ENCODE peak calls at places on chromosome 21, in ten cellular contexts. Y, M, S, E, I, L, R, A, B and Z are unnamed samples.
A peak's percentile ranks its signal among the peaks of the same experiment; 100 is the strongest.

GRCh38 chr21:34345892-34346291 is 17.9 kb upstream of the KCNE2 start:
- DNase-seq in Y (no peak), M (no peak), S (no peak), E (no peak), I (no peak), L (no peak), R (no peak), A (no peak), B (no peak), Z (no peak)

GRCh38 chr21:36150192-36150711 is 6.4 kb upstream of the DOP1B start:
- DNase-seq in Y (no peak), M (no peak), S (no peak), E (no peak), I (no peak), L (peak; percentile 89), R (no peak), A (no peak), B (peak; percentile 48), Z (no peak)

GRCh38 chr21:42724226-42724920 is 71.0 kb downstream of the PDE9A start:
- DNase-seq in Y (no peak), M (no peak), S (no peak), E (no peak), I (no peak), L (no peak), R (no peak), A (peak; percentile 80), B (no peak), Z (no peak)

GRCh38 chr21:39518055-39518844 is 66.5 kb downstream of the SH3BGR start:
- DNase-seq in Y (peak; percentile 60), M (peak; percentile 91), S (peak; percentile 55), E (peak; percentile 59), I (no peak), L (peak; percentile 82), R (no peak), A (peak; percentile 61), B (no peak), Z (peak; percentile 54)

GRCh38 chr21:35207322-35207721 is 158.2 kb upstream of the RUNX1 start:
- DNase-seq in Y (no peak), M (no peak), S (no peak), E (no peak), I (no peak), L (no peak), R (no peak), A (no peak), B (no peak), Z (no peak)

GRCh38 chr21:33762798-33763572 is 120.7 kb downstream of the ITSN1 start:
- DNase-seq in Y (no peak), M (no peak), S (no peak), E (no peak), I (no peak), L (no peak), R (no peak), A (no peak), B (no peak), Z (no peak)

GRCh38 chr21:37407719-37408455 is 41.3 kb downstream of the DYRK1A start:
- DNase-seq in Y (no peak), M (no peak), S (no peak), E (no peak), I (no peak), L (no peak), R (no peak), A (no peak), B (no peak), Z (no peak)

GRCh38 chr21:36436829-36437744 is 42.8 kb downstream of the CLDN14 start:
- DNase-seq in Y (no peak), M (no peak), S (no peak), E (no peak), I (no peak), L (no peak), R (no peak), A (no peak), B (no peak), Z (no peak)

GRCh38 chr21:21898801-21899200 is 900.6 kb downstream of the NCAM2 start:
- DNase-seq in Y (no peak), M (no peak), S (no peak), E (no peak), I (no peak), L (no peak), R (no peak), A (no peak), B (no peak), Z (no peak)

GRCh38 chr21:36400719-36401118 is 15.5 kb downstream of the CHAF1B start:
- DNase-seq in Y (no peak), M (no peak), S (no peak), E (no peak), I (no peak), L (no peak), R (no peak), A (no peak), B (no peak), Z (no peak)

GRCh38 chr21:39137248-39138186 is 45.7 kb downstream of the PSMG1 start:
- DNase-seq in Y (no peak), M (peak; percentile 33), S (no peak), E (no peak), I (no peak), L (no peak), R (no peak), A (no peak), B (no peak), Z (no peak)

GRCh38 chr21:43020177-43020576 is 45.8 kb downstream of the PKNOX1 start:
- DNase-seq in Y (no peak), M (no peak), S (no peak), E (no peak), I (no peak), L (no peak), R (no peak), A (no peak), B (no peak), Z (no peak)

GRCh38 chr21:14878971-14879370 is 185.8 kb downstream of the NRIP1 start:
- DNase-seq in Y (no peak), M (no peak), S (no peak), E (no peak), I (no peak), L (no peak), R (no peak), A (no peak), B (no peak), Z (no peak)

GRCh38 chr21:34284613-34285160 is 79.1 kb upstream of the KCNE2 start:
- DNase-seq in Y (no peak), M (no peak), S (no peak), E (no peak), I (no peak), L (no peak), R (no peak), A (no peak), B (no peak), Z (no peak)

GRCh38 chr21:39885119-39885848 is 18.0 kb downstream of the PCP4 start:
- DNase-seq in Y (no peak), M (peak; percentile 47), S (no peak), E (peak; percentile 40), I (no peak), L (no peak), R (no peak), A (no peak), B (peak; percentile 39), Z (no peak)

GRCh38 chr21:38140192-38140905 is 116.4 kb upstream of the KCNJ15 start:
- DNase-seq in Y (no peak), M (peak; percentile 11), S (no peak), E (no peak), I (no peak), L (no peak), R (no peak), A (no peak), B (no peak), Z (peak; percentile 26)

GRCh38 chr21:35932232-35932911 is 128.0 kb downstream of the SETD4 start:
- DNase-seq in Y (no peak), M (no peak), S (no peak), E (no peak), I (no peak), L (peak; percentile 91), R (no peak), A (no peak), B (peak; percentile 77), Z (no peak)

GRCh38 chr21:35394634-35395369 is 345.7 kb upstream of the RUNX1 start:
- DNase-seq in Y (no peak), M (no peak), S (no peak), E (no peak), I (no peak), L (no peak), R (no peak), A (no peak), B (no peak), Z (no peak)

GRCh38 chr21:15894596-15894995 is 164.8 kb downstream of the USP25 start:
- DNase-seq in Y (no peak), M (no peak), S (no peak), E (no peak), I (no peak), L (no peak), R (no peak), A (no peak), B (no peak), Z (no peak)

GRCh38 chr21:16821588-16821987 is 691.3 kb upstream of the CXADR start:
- DNase-seq in Y (no peak), M (no peak), S (no peak), E (no peak), I (no peak), L (no peak), R (no peak), A (no peak), B (no peak), Z (no peak)

GRCh38 chr21:38798481-38798882 is 7.2 kb upstream of the ETS2 start:
- DNase-seq in Y (no peak), M (no peak), S (no peak), E (no peak), I (no peak), L (no peak), R (no peak), A (peak; percentile 91), B (no peak), Z (no peak)

GRCh38 chr21:29092102-29092959 is 18.9 kb upstream of the CCT8 start:
- DNase-seq in Y (no peak), M (no peak), S (no peak), E (no peak), I (no peak), L (no peak), R (no peak), A (no peak), B (no peak), Z (no peak)
- TF ChIP-seq CTCF in Y (no peak), M (no peak), S (no peak), E (no peak), I (no peak), L (no peak), R (no peak), A (no peak), B (no peak), Z (no peak)

GRCh38 chr21:45551816-45552695 is 9.8 kb upstream of the SLC19A1 start:
- DNase-seq in Y (no peak), M (no peak), S (no peak), E (no peak), I (no peak), L (no peak), R (peak; percentile 14), A (no peak), B (no peak), Z (no peak)
- TF ChIP-seq CTCF in Y (no peak), M (no peak), S (no peak), E (no peak), I (no peak), L (no peak), R (no peak), A (no peak), B (no peak), Z (no peak)

GRCh38 chr21:44991538-44992483 is 52.0 kb downstream of the SLX9 start:
- DNase-seq in Y (no peak), M (no peak), S (no peak), E (no peak), I (no peak), L (no peak), R (no peak), A (no peak), B (no peak), Z (no peak)
- TF ChIP-seq CTCF in Y (no peak), M (no peak), S (no peak), E (no peak), I (no peak), L (no peak), R (no peak), A (no peak), B (no peak), Z (no peak)

GRCh38 chr21:32257952-32258785 is 20.7 kb downstream of the MIS18A start:
- DNase-seq in Y (peak; percentile 55), M (peak; percentile 88), S (peak; percentile 59), E (peak; percentile 83), I (no peak), L (peak; percentile 62), R (no peak), A (peak; percentile 59), B (peak; percentile 65), Z (peak; percentile 65)
- TF ChIP-seq CTCF in Y (peak; percentile 46), M (peak; percentile 90), S (peak; percentile 86), E (peak; percentile 85), I (peak; percentile 75), L (peak; percentile 86), R (no peak), A (peak; percentile 21), B (peak; percentile 81), Z (peak; percentile 92)